ENCODE peak calls at places on chromosome 15, in six cellular contexts. One of them, this sample, is unnamed.

GRCh38 chr15:89395996-89396395 is 61.4 kb upstream of the POLG start:
- DNase-seq in neuronal stem cell: no peak
- DNase-seq in IMR-90: no peak
- DNase-seq in H1: no peak
- DNase-seq in H9: no peak
- DNase-seq in trophoblast cell: no peak
- DNase-seq in this sample: no peak

GRCh38 chr15:77160562-77161481 is 89.9 kb upstream of the TSPAN3 start:
- DNase-seq in neuronal stem cell: no peak
- DNase-seq in IMR-90: no peak
- DNase-seq in H1: no peak
- DNase-seq in H9: no peak
- DNase-seq in trophoblast cell: no peak
- DNase-seq in this sample: peak

GRCh38 chr15:77986891-77987764 is 90.4 kb downstream of the TBC1D2B start:
- DNase-seq in neuronal stem cell: no peak
- DNase-seq in IMR-90: no peak
- DNase-seq in H1: no peak
- DNase-seq in H9: peak
- DNase-seq in trophoblast cell: no peak
- DNase-seq in this sample: no peak

GRCh38 chr15:29039466-29040366 is 153.9 kb downstream of the APBA2 start:
- DNase-seq in neuronal stem cell: peak
- DNase-seq in IMR-90: no peak
- DNase-seq in H1: no peak
- DNase-seq in H9: no peak
- DNase-seq in trophoblast cell: no peak
- DNase-seq in this sample: no peak

GRCh38 chr15:57160823-57161560 is 215.3 kb upstream of the CGNL1 start:
- DNase-seq in neuronal stem cell: no peak
- DNase-seq in IMR-90: peak
- DNase-seq in H1: no peak
- DNase-seq in H9: no peak
- DNase-seq in trophoblast cell: peak
- DNase-seq in this sample: peak

GRCh38 chr15:32641517-32642059 is at the start of gene SCG5:
- DNase-seq in neuronal stem cell: peak
- DNase-seq in IMR-90: peak
- DNase-seq in H1: peak
- DNase-seq in H9: peak
- DNase-seq in trophoblast cell: peak
- DNase-seq in this sample: no peak

GRCh38 chr15:73691398-73691797 is 7.2 kb downstream of the CD276 start:
- DNase-seq in neuronal stem cell: no peak
- DNase-seq in IMR-90: peak
- DNase-seq in H1: no peak
- DNase-seq in H9: peak
- DNase-seq in trophoblast cell: no peak
- DNase-seq in this sample: peak

GRCh38 chr15:46555547-46555946 is 920.7 kb downstream of the SQOR start:
- DNase-seq in neuronal stem cell: no peak
- DNase-seq in IMR-90: no peak
- DNase-seq in H1: no peak
- DNase-seq in H9: no peak
- DNase-seq in trophoblast cell: no peak
- DNase-seq in this sample: no peak

GRCh38 chr15:84659904-84660781 is 2.1 kb upstream of the NMB start:
- DNase-seq in neuronal stem cell: no peak
- DNase-seq in IMR-90: no peak
- DNase-seq in H1: no peak
- DNase-seq in H9: no peak
- DNase-seq in trophoblast cell: no peak
- DNase-seq in this sample: no peak

GRCh38 chr15:56042523-56042922 is 49.1 kb upstream of the NEDD4 start:
- DNase-seq in neuronal stem cell: no peak
- DNase-seq in IMR-90: no peak
- DNase-seq in H1: no peak
- DNase-seq in H9: no peak
- DNase-seq in trophoblast cell: peak
- DNase-seq in this sample: no peak

GRCh38 chr15:42775431-42775830 is 38.5 kb upstream of the CDAN1 start:
- DNase-seq in neuronal stem cell: no peak
- DNase-seq in IMR-90: no peak
- DNase-seq in H1: no peak
- DNase-seq in H9: no peak
- DNase-seq in trophoblast cell: no peak
- DNase-seq in this sample: no peak
- H3K14ac ChIP-seq in neuronal stem cell: no peak
- H3K14ac ChIP-seq in IMR-90: no peak
- H3K14ac ChIP-seq in H1: no peak
- H3K14ac ChIP-seq in H9: no peak
- H3K14ac ChIP-seq in trophoblast cell: no peak
- H3K14ac ChIP-seq in this sample: no peak

GRCh38 chr15:87730706-87731105 is 525.8 kb downstream of the NTRK3 start:
- DNase-seq in neuronal stem cell: no peak
- DNase-seq in IMR-90: no peak
- DNase-seq in H1: no peak
- DNase-seq in H9: no peak
- DNase-seq in trophoblast cell: no peak
- DNase-seq in this sample: no peak
- H4K8ac ChIP-seq in neuronal stem cell: no peak
- H4K8ac ChIP-seq in IMR-90: no peak
- H4K8ac ChIP-seq in H1: no peak
- H4K8ac ChIP-seq in H9: no peak
- H4K8ac ChIP-seq in trophoblast cell: no peak
- H4K8ac ChIP-seq in this sample: no peak

DNA sequence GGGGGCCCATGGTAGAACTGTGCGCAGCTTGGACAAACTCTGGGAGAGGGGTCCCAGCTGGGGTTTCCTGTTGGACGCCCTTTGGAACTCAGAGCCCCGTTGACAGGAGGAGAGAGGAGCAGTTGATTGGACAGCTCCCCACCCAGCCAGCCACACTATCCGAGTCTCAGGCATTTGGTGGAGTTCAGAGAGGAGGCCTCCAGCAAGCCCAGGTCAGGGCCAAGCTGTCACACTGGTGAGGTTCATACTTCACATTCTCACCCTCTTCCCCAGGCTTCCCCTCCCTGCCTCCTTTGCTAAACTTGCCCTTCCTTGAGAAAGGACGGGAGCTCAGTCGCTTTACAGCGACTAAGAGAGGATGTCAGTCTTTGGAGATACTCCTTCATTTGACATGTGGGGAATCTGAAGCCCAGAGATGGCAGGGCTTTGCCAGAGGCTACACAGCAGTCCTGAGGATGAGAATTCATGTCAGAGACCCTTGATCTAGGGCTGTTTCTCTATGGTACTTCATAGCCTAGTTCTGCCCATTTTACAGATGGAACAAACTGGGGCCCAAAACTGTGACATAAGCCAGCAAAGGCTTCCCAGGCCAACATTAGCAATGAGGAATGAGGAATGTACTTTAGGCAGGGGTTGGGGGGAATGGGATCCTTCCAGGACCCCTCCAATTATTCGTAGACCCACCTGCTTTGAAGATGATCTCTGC is 142.2 kb downstream of the SMAD6 start:
- DNase-seq in neuronal stem cell: no peak
- DNase-seq in IMR-90: no peak
- DNase-seq in H1: no peak
- DNase-seq in H9: no peak
- DNase-seq in trophoblast cell: peak
- DNase-seq in this sample: no peak
- H2AK5ac ChIP-seq in neuronal stem cell: peak
- H2AK5ac ChIP-seq in IMR-90: peak
- H2AK5ac ChIP-seq in H1: no peak
- H2AK5ac ChIP-seq in H9: no peak
- H2AK5ac ChIP-seq in trophoblast cell: peak
- H2AK5ac ChIP-seq in this sample: peak

GRCh38 chr15:69009353-69009752 is 5.1 kb upstream of the NOX5 start:
- DNase-seq in neuronal stem cell: no peak
- DNase-seq in IMR-90: no peak
- DNase-seq in H1: no peak
- DNase-seq in H9: no peak
- DNase-seq in trophoblast cell: no peak
- DNase-seq in this sample: no peak

GRCh38 chr15:69012761-69013364 is 1.6 kb upstream of the NOX5 start:
- DNase-seq in neuronal stem cell: no peak
- DNase-seq in IMR-90: peak
- DNase-seq in H1: peak
- DNase-seq in H9: no peak
- DNase-seq in trophoblast cell: no peak
- DNase-seq in this sample: no peak

GRCh38 chr15:69011641-69012040 is 2.9 kb upstream of the NOX5 start:
- DNase-seq in neuronal stem cell: no peak
- DNase-seq in IMR-90: no peak
- DNase-seq in H1: no peak
- DNase-seq in H9: no peak
- DNase-seq in trophoblast cell: no peak
- DNase-seq in this sample: no peak

GRCh38 chr15:69003971-69004370 is 10.5 kb upstream of the NOX5 start:
- DNase-seq in neuronal stem cell: no peak
- DNase-seq in IMR-90: no peak
- DNase-seq in H1: peak
- DNase-seq in H9: no peak
- DNase-seq in trophoblast cell: no peak
- DNase-seq in this sample: no peak

GRCh38 chr15:69008056-69008455 is 6.4 kb upstream of the NOX5 start:
- DNase-seq in neuronal stem cell: no peak
- DNase-seq in IMR-90: no peak
- DNase-seq in H1: no peak
- DNase-seq in H9: no peak
- DNase-seq in trophoblast cell: no peak
- DNase-seq in this sample: no peak
- H3K14ac ChIP-seq in neuronal stem cell: no peak
- H3K14ac ChIP-seq in IMR-90: no peak
- H3K14ac ChIP-seq in H1: no peak
- H3K14ac ChIP-seq in H9: no peak
- H3K14ac ChIP-seq in trophoblast cell: no peak
- H3K14ac ChIP-seq in this sample: no peak

GRCh38 chr15:48721061-48721810 is 75.7 kb upstream of the FBN1 start:
- DNase-seq in neuronal stem cell: no peak
- DNase-seq in IMR-90: peak
- DNase-seq in H1: no peak
- DNase-seq in H9: no peak
- DNase-seq in trophoblast cell: no peak
- DNase-seq in this sample: peak

GRCh38 chr15:48719668-48720067 is 74.2 kb upstream of the FBN1 start:
- DNase-seq in neuronal stem cell: no peak
- DNase-seq in IMR-90: no peak
- DNase-seq in H1: no peak
- DNase-seq in H9: no peak
- DNase-seq in trophoblast cell: no peak
- DNase-seq in this sample: no peak

GRCh38 chr15:48720646-48721045 is 75.1 kb upstream of the FBN1 start:
- DNase-seq in neuronal stem cell: no peak
- DNase-seq in IMR-90: no peak
- DNase-seq in H1: no peak
- DNase-seq in H9: no peak
- DNase-seq in trophoblast cell: peak
- DNase-seq in this sample: peak

GRCh38 chr15:48723964-48724363 is 78.5 kb upstream of the FBN1 start:
- DNase-seq in neuronal stem cell: no peak
- DNase-seq in IMR-90: no peak
- DNase-seq in H1: no peak
- DNase-seq in H9: no peak
- DNase-seq in trophoblast cell: no peak
- DNase-seq in this sample: no peak

GRCh38 chr15:48722764-48723661 is 77.5 kb upstream of the FBN1 start:
- DNase-seq in neuronal stem cell: no peak
- DNase-seq in IMR-90: peak
- DNase-seq in H1: no peak
- DNase-seq in H9: no peak
- DNase-seq in trophoblast cell: peak
- DNase-seq in this sample: peak
- H4K8ac ChIP-seq in neuronal stem cell: no peak
- H4K8ac ChIP-seq in IMR-90: peak
- H4K8ac ChIP-seq in H1: no peak
- H4K8ac ChIP-seq in H9: no peak
- H4K8ac ChIP-seq in trophoblast cell: no peak
- H4K8ac ChIP-seq in this sample: peak

DNA sequence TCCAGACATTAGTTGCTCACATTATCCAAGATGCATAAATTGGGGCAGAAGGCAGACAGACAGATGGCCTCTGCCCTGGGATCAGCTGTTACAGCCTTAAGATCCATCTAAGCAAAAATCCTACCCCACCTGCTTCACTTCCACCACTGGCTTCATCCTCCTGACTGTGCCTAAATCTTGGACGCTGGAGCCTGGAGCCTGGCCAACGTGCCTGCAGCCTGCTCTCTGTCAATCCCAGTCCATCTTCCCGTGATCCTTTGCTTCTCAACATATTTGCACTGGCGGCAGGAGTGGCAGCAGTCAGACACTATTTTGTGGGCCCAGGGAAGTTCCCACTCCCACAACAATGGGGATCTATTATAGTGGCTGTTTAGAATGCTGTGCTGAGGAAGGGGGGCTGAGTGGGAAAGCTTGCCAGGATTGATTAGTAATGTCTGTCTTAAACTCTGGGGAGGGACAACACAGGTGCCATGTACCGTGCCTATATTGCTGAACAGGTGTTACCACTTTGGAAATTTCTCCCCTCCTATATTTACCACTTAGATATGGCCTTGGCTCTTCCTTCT is 121.2 kb downstream of the MEGF11 start:
- DNase-seq in neuronal stem cell: no peak
- DNase-seq in IMR-90: no peak
- DNase-seq in H1: no peak
- DNase-seq in H9: no peak
- DNase-seq in trophoblast cell: no peak
- DNase-seq in this sample: no peak
- H2AK5ac ChIP-seq in neuronal stem cell: no peak
- H2AK5ac ChIP-seq in IMR-90: no peak
- H2AK5ac ChIP-seq in H1: no peak
- H2AK5ac ChIP-seq in H9: no peak
- H2AK5ac ChIP-seq in trophoblast cell: no peak
- H2AK5ac ChIP-seq in this sample: no peak

GRCh38 chr15:100309984-100310291 is 31.8 kb downstream of the ADAMTS17 start:
- DNase-seq in neuronal stem cell: no peak
- DNase-seq in IMR-90: no peak
- DNase-seq in H1: no peak
- DNase-seq in H9: no peak
- DNase-seq in trophoblast cell: no peak
- DNase-seq in this sample: no peak

GRCh38 chr15:100309109-100309983 is 32.4 kb downstream of the ADAMTS17 start:
- DNase-seq in neuronal stem cell: no peak
- DNase-seq in IMR-90: no peak
- DNase-seq in H1: no peak
- DNase-seq in H9: no peak
- DNase-seq in trophoblast cell: no peak
- DNase-seq in this sample: no peak

GRCh38 chr15:100307241-100307855 is 34.4 kb downstream of the ADAMTS17 start:
- DNase-seq in neuronal stem cell: no peak
- DNase-seq in IMR-90: no peak
- DNase-seq in H1: no peak
- DNase-seq in H9: no peak
- DNase-seq in trophoblast cell: no peak
- DNase-seq in this sample: no peak

GRCh38 chr15:100310511-100310910 is 31.3 kb downstream of the ADAMTS17 start:
- DNase-seq in neuronal stem cell: no peak
- DNase-seq in IMR-90: no peak
- DNase-seq in H1: no peak
- DNase-seq in H9: no peak
- DNase-seq in trophoblast cell: no peak
- DNase-seq in this sample: no peak

GRCh38 chr15:100308222-100309007 is 33.4 kb downstream of the ADAMTS17 start:
- DNase-seq in neuronal stem cell: no peak
- DNase-seq in IMR-90: no peak
- DNase-seq in H1: no peak
- DNase-seq in H9: no peak
- DNase-seq in trophoblast cell: no peak
- DNase-seq in this sample: no peak
- H3K14ac ChIP-seq in neuronal stem cell: no peak
- H3K14ac ChIP-seq in IMR-90: no peak
- H3K14ac ChIP-seq in H1: no peak
- H3K14ac ChIP-seq in H9: no peak
- H3K14ac ChIP-seq in trophoblast cell: no peak
- H3K14ac ChIP-seq in this sample: no peak

This sample was measured in mesenchymal stem cell.